ENCODE peak calls at places on chromosomes 3 and 15, in six cellular contexts. F is EL, R is left cardiac atrium, H is NCI-H1105, G is WTC11, E is mesendoderm. Y is an unnamed sample.

GRCh38 chr3:65052101-65052500 is 364.3 kb upstream of the ADAMTS9 start:
- DNase-seq in E (peak), H (no peak), G (no peak), F (no peak), R (no peak), Y (no peak)

GRCh38 chr15:97096303-97096835 is 765.9 kb downstream of the NR2F2 start:
- DNase-seq in H (no peak), E (no peak), F (no peak), R (no peak), G (no peak), Y (no peak)

GRCh38 chr3:48039487-48040190 is 23.4 kb upstream of the MAP4 start:
- DNase-seq in E (peak), H (no peak), F (peak), G (no peak), R (no peak), Y (no peak)

GRCh38 chr15:38991126-38991525 is 426.5 kb upstream of the RASGRP1 start:
- DNase-seq in E (peak), G (no peak), F (peak), H (no peak), R (no peak), Y (no peak)

GRCh38 chr15:30065025-30065801 is 17.5 kb upstream of the GOLGA8J start:
- DNase-seq in G (no peak), E (no peak), R (no peak), H (no peak), F (peak), Y (no peak)

GRCh38 chr3:141021261-141021660 is 29.9 kb upstream of the SPSB4 start:
- DNase-seq in H (no peak), G (no peak), R (no peak), F (peak), E (no peak), Y (no peak)

GRCh38 chr3:186571644-186572013 is 1.1 kb downstream of the DNAJB11 start:
- DNase-seq in R (no peak), E (no peak), H (no peak), G (no peak), F (no peak), Y (no peak)

GRCh38 chr3:105619651-105620050 is 249.2 kb downstream of the CBLB start:
- DNase-seq in G (no peak), F (no peak), H (no peak), R (no peak), E (no peak), Y (no peak)

GRCh38 chr3:39150170-39150802 is 3.1 kb downstream of the CSRNP1 start:
- DNase-seq in F (no peak), E (no peak), H (no peak), R (no peak), G (no peak), Y (no peak)

GRCh38 chr3:191263365-191263764 is 64.3 kb downstream of the OSTN start:
- DNase-seq in H (no peak), E (no peak), R (no peak), G (no peak), F (no peak), Y (no peak)

GRCh38 chr3:181851063-181851462 is 139.3 kb downstream of the SOX2 start:
- DNase-seq in H (peak), E (peak), G (no peak), F (no peak), R (no peak), Y (no peak)